ENCODE peak calls at places on chromosomes 13 and 19, in six cellular contexts. One of them, this sample, is unnamed.

GRCh38 chr13:112880976-112881540 is 88.0 kb upstream of the MCF2L start:
- DNase-seq in tibial nerve: no peak
- DNase-seq in body of pancreas: no peak
- DNase-seq in spleen: peak
- DNase-seq in sigmoid colon: no peak
- DNase-seq in GM12878: no peak
- DNase-seq in this sample: no peak

GRCh38 chr13:111243981-111244380 is 76.5 kb upstream of the TEX29 start:
- DNase-seq in tibial nerve: no peak
- DNase-seq in body of pancreas: no peak
- DNase-seq in spleen: no peak
- DNase-seq in sigmoid colon: no peak
- DNase-seq in GM12878: no peak
- DNase-seq in this sample: no peak

GRCh38 chr13:33676700-33677048 is 141.3 kb upstream of the RFC3 start:
- DNase-seq in tibial nerve: peak
- DNase-seq in body of pancreas: peak
- DNase-seq in spleen: no peak
- DNase-seq in sigmoid colon: peak
- DNase-seq in GM12878: no peak
- DNase-seq in this sample: peak

GRCh38 chr19:50906217-50906616 is 5.0 kb downstream of the KLK4 start:
- DNase-seq in tibial nerve: peak
- DNase-seq in body of pancreas: peak
- DNase-seq in spleen: no peak
- DNase-seq in sigmoid colon: no peak
- DNase-seq in GM12878: no peak
- DNase-seq in this sample: peak

GRCh38 chr13:32430018-32430747 is 2.3 kb upstream of the N4BP2L1 start:
- DNase-seq in tibial nerve: no peak
- DNase-seq in body of pancreas: no peak
- DNase-seq in spleen: no peak
- DNase-seq in sigmoid colon: no peak
- DNase-seq in GM12878: no peak
- DNase-seq in this sample: no peak

GRCh38 chr19:17830567-17831418 is 9.5 kb upstream of the INSL3 start:
- DNase-seq in tibial nerve: peak
- DNase-seq in body of pancreas: peak
- DNase-seq in spleen: no peak
- DNase-seq in sigmoid colon: peak
- DNase-seq in GM12878: no peak
- DNase-seq in this sample: no peak

GRCh38 chr19:2084993-2085720 is 11.0 kb downstream of the MOB3A start:
- DNase-seq in tibial nerve: peak
- DNase-seq in body of pancreas: no peak
- DNase-seq in spleen: peak
- DNase-seq in sigmoid colon: peak
- DNase-seq in GM12878: peak
- DNase-seq in this sample: peak

GRCh38 chr13:75675421-75675820 is 39.3 kb downstream of the LMO7 start:
- DNase-seq in tibial nerve: no peak
- DNase-seq in body of pancreas: no peak
- DNase-seq in spleen: no peak
- DNase-seq in sigmoid colon: no peak
- DNase-seq in GM12878: no peak
- DNase-seq in this sample: no peak

GRCh38 chr13:75222031-75222430 is 259.9 kb downstream of the TBC1D4 start:
- DNase-seq in tibial nerve: peak
- DNase-seq in body of pancreas: no peak
- DNase-seq in spleen: no peak
- DNase-seq in sigmoid colon: no peak
- DNase-seq in GM12878: no peak
- DNase-seq in this sample: no peak

GRCh38 chr13:64453831-64454230 is 2776.3 kb downstream of the PCDH9 start:
- DNase-seq in tibial nerve: no peak
- DNase-seq in body of pancreas: no peak
- DNase-seq in spleen: no peak
- DNase-seq in sigmoid colon: no peak
- DNase-seq in GM12878: no peak
- DNase-seq in this sample: no peak

GRCh38 chr13:111388851-111389500 is 68.5 kb downstream of the TEX29 start:
- DNase-seq in tibial nerve: no peak
- DNase-seq in body of pancreas: no peak
- DNase-seq in spleen: no peak
- DNase-seq in sigmoid colon: no peak
- DNase-seq in GM12878: no peak
- DNase-seq in this sample: no peak

GRCh38 chr19:35518313-35518712 is 4.9 kb upstream of the DMKN start:
- DNase-seq in tibial nerve: no peak
- DNase-seq in body of pancreas: no peak
- DNase-seq in spleen: no peak
- DNase-seq in sigmoid colon: no peak
- DNase-seq in GM12878: no peak
- DNase-seq in this sample: peak

GRCh38 chr13:43830481-43830873 is 43.7 kb upstream of the ENOX1 start:
- DNase-seq in tibial nerve: no peak
- DNase-seq in body of pancreas: no peak
- DNase-seq in spleen: no peak
- DNase-seq in sigmoid colon: no peak
- DNase-seq in GM12878: no peak
- DNase-seq in this sample: no peak

GRCh38 chr13:100721885-100722512 is 47.4 kb upstream of the TMTC4 start:
- DNase-seq in tibial nerve: peak
- DNase-seq in body of pancreas: peak
- DNase-seq in spleen: no peak
- DNase-seq in sigmoid colon: no peak
- DNase-seq in GM12878: no peak
- DNase-seq in this sample: peak

GRCh38 chr13:27920677-27921420 is 1.0 kb downstream of the PDX1 start:
- DNase-seq in tibial nerve: no peak
- DNase-seq in body of pancreas: peak
- DNase-seq in spleen: no peak
- DNase-seq in sigmoid colon: no peak
- DNase-seq in GM12878: no peak
- DNase-seq in this sample: no peak

GRCh38 chr19:47405854-47406417 is 13.4 kb downstream of the MEIS3 start:
- DNase-seq in tibial nerve: no peak
- DNase-seq in body of pancreas: no peak
- DNase-seq in spleen: no peak
- DNase-seq in sigmoid colon: no peak
- DNase-seq in GM12878: no peak
- DNase-seq in this sample: no peak

GRCh38 chr19:5881543-5882299 is 11.4 kb upstream of the FUT5 start:
- DNase-seq in tibial nerve: no peak
- DNase-seq in body of pancreas: no peak
- DNase-seq in spleen: no peak
- DNase-seq in sigmoid colon: no peak
- DNase-seq in GM12878: no peak
- DNase-seq in this sample: no peak

GRCh38 chr19:6210721-6211600 is 68.8 kb downstream of the MLLT1 start:
- DNase-seq in tibial nerve: no peak
- DNase-seq in body of pancreas: no peak
- DNase-seq in spleen: peak
- DNase-seq in sigmoid colon: peak
- DNase-seq in GM12878: no peak
- DNase-seq in this sample: no peak

GRCh38 chr19:22427587-22428298 is 5.6 kb upstream of the ZNF98 start:
- DNase-seq in tibial nerve: no peak
- DNase-seq in body of pancreas: peak
- DNase-seq in spleen: no peak
- DNase-seq in sigmoid colon: no peak
- DNase-seq in GM12878: no peak
- DNase-seq in this sample: peak

GRCh38 chr19:48351341-48351752 is 12.4 kb downstream of the TMEM143 start:
- DNase-seq in tibial nerve: peak
- DNase-seq in body of pancreas: peak
- DNase-seq in spleen: peak
- DNase-seq in sigmoid colon: peak
- DNase-seq in GM12878: no peak
- DNase-seq in this sample: peak

GRCh38 chr19:913080-913748 is at the start of gene R3HDM4:
- DNase-seq in tibial nerve: peak
- DNase-seq in body of pancreas: peak
- DNase-seq in spleen: peak
- DNase-seq in sigmoid colon: peak
- DNase-seq in GM12878: no peak
- DNase-seq in this sample: peak
- TF ChIP-seq POLR2A in tibial nerve: peak
- TF ChIP-seq POLR2A in body of pancreas: peak
- TF ChIP-seq POLR2A in spleen: peak
- TF ChIP-seq POLR2A in sigmoid colon: peak
- TF ChIP-seq POLR2A in GM12878: peak
- TF ChIP-seq POLR2A in this sample: no peak

GRCh38 chr13:39811696-39812095 is 156.2 kb downstream of the COG6 start:
- DNase-seq in tibial nerve: no peak
- DNase-seq in body of pancreas: no peak
- DNase-seq in spleen: no peak
- DNase-seq in sigmoid colon: no peak
- DNase-seq in GM12878: no peak
- DNase-seq in this sample: no peak

GRCh38 chr13:39816936-39817335 is 161.5 kb downstream of the COG6 start:
- DNase-seq in tibial nerve: no peak
- DNase-seq in body of pancreas: no peak
- DNase-seq in spleen: no peak
- DNase-seq in sigmoid colon: no peak
- DNase-seq in GM12878: no peak
- DNase-seq in this sample: no peak

GRCh38 chr13:39811051-39811450 is 155.6 kb downstream of the COG6 start:
- DNase-seq in tibial nerve: no peak
- DNase-seq in body of pancreas: no peak
- DNase-seq in spleen: peak
- DNase-seq in sigmoid colon: no peak
- DNase-seq in GM12878: no peak
- DNase-seq in this sample: no peak

GRCh38 chr13:39818953-39819352 is 163.5 kb downstream of the COG6 start:
- DNase-seq in tibial nerve: peak
- DNase-seq in body of pancreas: no peak
- DNase-seq in spleen: no peak
- DNase-seq in sigmoid colon: no peak
- DNase-seq in GM12878: no peak
- DNase-seq in this sample: no peak

GRCh38 chr13:39815345-39816111 is 160.1 kb downstream of the COG6 start:
- DNase-seq in tibial nerve: no peak
- DNase-seq in body of pancreas: no peak
- DNase-seq in spleen: no peak
- DNase-seq in sigmoid colon: no peak
- DNase-seq in GM12878: no peak
- DNase-seq in this sample: no peak
- TF ChIP-seq CTCF in tibial nerve: no peak
- TF ChIP-seq CTCF in body of pancreas: no peak
- TF ChIP-seq CTCF in spleen: no peak
- TF ChIP-seq CTCF in sigmoid colon: no peak
- TF ChIP-seq CTCF in GM12878: no peak
- TF ChIP-seq CTCF in this sample: no peak

DNA sequence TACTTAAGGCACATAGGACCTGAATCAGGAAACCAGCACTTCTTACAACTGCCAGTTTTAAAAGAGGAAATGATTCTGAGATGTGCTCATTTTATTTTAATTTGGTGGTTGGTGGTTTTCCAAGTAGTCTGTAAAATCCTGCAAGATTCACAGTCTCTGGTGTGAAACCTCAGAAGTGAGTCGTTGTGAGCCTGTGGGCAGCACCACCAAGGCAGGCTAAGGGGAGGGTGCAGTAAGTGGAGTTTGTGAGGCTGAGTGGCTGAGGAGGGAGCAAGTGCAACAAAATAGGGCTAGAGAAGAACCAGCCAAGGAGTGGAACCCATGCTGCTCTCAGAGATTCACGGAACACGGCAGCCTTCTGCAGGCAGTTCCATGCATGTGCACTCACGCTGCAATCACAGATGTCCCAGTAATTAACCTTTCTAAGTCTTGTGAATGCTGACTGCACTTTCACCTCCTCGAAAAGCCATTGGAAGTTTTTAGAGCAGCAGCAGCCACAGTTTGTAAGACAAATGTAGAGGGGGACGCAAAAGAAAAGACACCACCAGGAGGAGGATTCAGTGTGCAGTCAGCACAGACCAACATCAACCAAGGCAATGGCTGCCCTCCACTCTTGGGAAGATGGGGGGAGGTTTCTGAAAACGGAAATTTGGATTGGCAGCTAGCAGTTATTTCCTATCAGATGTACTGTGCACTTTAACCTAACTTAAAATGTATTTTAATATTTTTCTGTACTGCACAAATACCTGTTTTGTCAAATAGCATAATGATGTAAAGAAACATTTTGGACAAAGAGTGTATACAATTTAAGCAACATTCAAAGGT is 44.9 kb downstream of the ESD start:
- DNase-seq in tibial nerve: no peak
- DNase-seq in body of pancreas: no peak
- DNase-seq in spleen: peak
- DNase-seq in sigmoid colon: no peak
- DNase-seq in GM12878: peak
- DNase-seq in this sample: no peak
- TF ChIP-seq POLR2A in tibial nerve: no peak
- TF ChIP-seq POLR2A in body of pancreas: no peak
- TF ChIP-seq POLR2A in spleen: no peak
- TF ChIP-seq POLR2A in sigmoid colon: no peak
- TF ChIP-seq POLR2A in GM12878: peak
- TF ChIP-seq POLR2A in this sample: no peak

GRCh38 chr13:91133941-91134772 is 213.3 kb upstream of the MIR17HG start:
- DNase-seq in tibial nerve: peak
- DNase-seq in body of pancreas: peak
- DNase-seq in spleen: no peak
- DNase-seq in sigmoid colon: no peak
- DNase-seq in GM12878: no peak
- DNase-seq in this sample: peak
- TF ChIP-seq CTCF in tibial nerve: peak
- TF ChIP-seq CTCF in body of pancreas: peak
- TF ChIP-seq CTCF in spleen: no peak
- TF ChIP-seq CTCF in sigmoid colon: peak
- TF ChIP-seq CTCF in GM12878: peak
- TF ChIP-seq CTCF in this sample: peak

GRCh38 chr13:52599037-52599852 is 43.0 kb upstream of the HNRNPA1L2 start:
- DNase-seq in tibial nerve: peak
- DNase-seq in body of pancreas: no peak
- DNase-seq in spleen: no peak
- DNase-seq in sigmoid colon: no peak
- DNase-seq in GM12878: no peak
- DNase-seq in this sample: no peak
- TF ChIP-seq POLR2A in tibial nerve: no peak
- TF ChIP-seq POLR2A in body of pancreas: no peak
- TF ChIP-seq POLR2A in spleen: no peak
- TF ChIP-seq POLR2A in sigmoid colon: no peak
- TF ChIP-seq POLR2A in GM12878: no peak
- TF ChIP-seq POLR2A in this sample: no peak

This sample was measured in thyroid gland.